ENCODE peak calls at places on chromosome 12, in six cellular contexts. One of them, this sample, is unnamed.

GRCh38 chr12:17992002-17992656 is 97.9 kb downstream of the RERGL start:
- DNase-seq in body of pancreas: no peak
- DNase-seq in kidney tubule cell: peak; percentile 41
- DNase-seq in fibroblast of lung: peak; percentile 27
- DNase-seq in activated T-helper 1 cell treated with anti-CD3 and anti-CD28 coated beads, Interleukin-2, amount 50 U/mL, for 16 hours: no peak
- DNase-seq in head of caudate nucleus: no peak
- DNase-seq in this sample: no peak

GRCh38 chr12:39372929-39373328 is 70.0 kb downstream of the KIF21A start:
- DNase-seq in body of pancreas: no peak
- DNase-seq in kidney tubule cell: peak; percentile 38
- DNase-seq in head of caudate nucleus: no peak
- DNase-seq in fibroblast of lung: no peak
- DNase-seq in activated T-helper 1 cell treated with anti-CD3 and anti-CD28 coated beads, Interleukin-2, amount 50 U/mL, for 16 hours: no peak
- DNase-seq in this sample: no peak

GRCh38 chr12:82650627-82651337 is 35.9 kb upstream of the TMTC2 start:
- DNase-seq in body of pancreas: no peak
- DNase-seq in activated T-helper 1 cell treated with anti-CD3 and anti-CD28 coated beads, Interleukin-2, amount 50 U/mL, for 16 hours: no peak
- DNase-seq in head of caudate nucleus: peak; percentile 38
- DNase-seq in fibroblast of lung: peak; percentile 35
- DNase-seq in kidney tubule cell: peak; percentile 91
- DNase-seq in this sample: no peak

GRCh38 chr12:3132636-3133409 is 55.6 kb downstream of the TSPAN9 start:
- DNase-seq in activated T-helper 1 cell treated with anti-CD3 and anti-CD28 coated beads, Interleukin-2, amount 50 U/mL, for 16 hours: no peak
- DNase-seq in kidney tubule cell: peak; percentile 52
- DNase-seq in head of caudate nucleus: no peak
- DNase-seq in fibroblast of lung: peak; percentile 81
- DNase-seq in body of pancreas: no peak
- DNase-seq in this sample: no peak

GRCh38 chr12:128381537-128381936 is 114.6 kb downstream of the TMEM132C start:
- DNase-seq in activated T-helper 1 cell treated with anti-CD3 and anti-CD28 coated beads, Interleukin-2, amount 50 U/mL, for 16 hours: no peak
- DNase-seq in fibroblast of lung: no peak
- DNase-seq in head of caudate nucleus: peak; percentile 73
- DNase-seq in kidney tubule cell: no peak
- DNase-seq in body of pancreas: no peak
- DNase-seq in this sample: no peak

GRCh38 chr12:120125792-120126634 is 9.5 kb upstream of the RAB35 start:
- DNase-seq in kidney tubule cell: peak; percentile 39
- DNase-seq in activated T-helper 1 cell treated with anti-CD3 and anti-CD28 coated beads, Interleukin-2, amount 50 U/mL, for 16 hours: no peak
- DNase-seq in body of pancreas: no peak
- DNase-seq in fibroblast of lung: no peak
- DNase-seq in head of caudate nucleus: no peak
- DNase-seq in this sample: no peak

GRCh38 chr12:77644915-77645605 is 185.6 kb upstream of the NAV3 start:
- DNase-seq in kidney tubule cell: no peak
- DNase-seq in body of pancreas: no peak
- DNase-seq in activated T-helper 1 cell treated with anti-CD3 and anti-CD28 coated beads, Interleukin-2, amount 50 U/mL, for 16 hours: no peak
- DNase-seq in head of caudate nucleus: no peak
- DNase-seq in fibroblast of lung: no peak
- DNase-seq in this sample: no peak

GRCh38 chr12:88856201-88856600 is 275.9 kb upstream of the KITLG start:
- DNase-seq in body of pancreas: no peak
- DNase-seq in fibroblast of lung: no peak
- DNase-seq in head of caudate nucleus: no peak
- DNase-seq in kidney tubule cell: no peak
- DNase-seq in activated T-helper 1 cell treated with anti-CD3 and anti-CD28 coated beads, Interleukin-2, amount 50 U/mL, for 16 hours: no peak
- DNase-seq in this sample: no peak

GRCh38 chr12:12557733-12558132 is 4.9 kb downstream of the DUSP16 start:
- DNase-seq in fibroblast of lung: no peak
- DNase-seq in head of caudate nucleus: no peak
- DNase-seq in kidney tubule cell: no peak
- DNase-seq in activated T-helper 1 cell treated with anti-CD3 and anti-CD28 coated beads, Interleukin-2, amount 50 U/mL, for 16 hours: no peak
- DNase-seq in body of pancreas: no peak
- DNase-seq in this sample: no peak

GRCh38 chr12:124457287-124458219 is 109.9 kb downstream of the NCOR2 start:
- DNase-seq in activated T-helper 1 cell treated with anti-CD3 and anti-CD28 coated beads, Interleukin-2, amount 50 U/mL, for 16 hours: no peak
- DNase-seq in head of caudate nucleus: peak; percentile 83
- DNase-seq in body of pancreas: no peak
- DNase-seq in kidney tubule cell: no peak
- DNase-seq in fibroblast of lung: peak; percentile 19
- DNase-seq in this sample: peak; percentile 22

GRCh38 chr12:6866920-6867406 is 368 bp upstream of the TPI1 start:
- DNase-seq in activated T-helper 1 cell treated with anti-CD3 and anti-CD28 coated beads, Interleukin-2, amount 50 U/mL, for 16 hours: no peak
- DNase-seq in head of caudate nucleus: no peak
- DNase-seq in fibroblast of lung: no peak
- DNase-seq in kidney tubule cell: no peak
- DNase-seq in body of pancreas: no peak
- DNase-seq in this sample: peak; percentile 35

GRCh38 chr12:24600996-24601395 is 347.9 kb downstream of the BCAT1 start:
- DNase-seq in activated T-helper 1 cell treated with anti-CD3 and anti-CD28 coated beads, Interleukin-2, amount 50 U/mL, for 16 hours: no peak
- DNase-seq in kidney tubule cell: peak; percentile 84
- DNase-seq in body of pancreas: no peak
- DNase-seq in fibroblast of lung: peak; percentile 81
- DNase-seq in head of caudate nucleus: no peak
- DNase-seq in this sample: no peak

GRCh38 chr12:75623631-75624118 is 112.3 kb upstream of the KRR1 start:
- DNase-seq in activated T-helper 1 cell treated with anti-CD3 and anti-CD28 coated beads, Interleukin-2, amount 50 U/mL, for 16 hours: no peak
- DNase-seq in head of caudate nucleus: no peak
- DNase-seq in fibroblast of lung: peak; percentile 64
- DNase-seq in kidney tubule cell: peak; percentile 52
- DNase-seq in body of pancreas: no peak
- DNase-seq in this sample: no peak